ENCODE peak calls at places on chromosomes 4 and X, in four cellular contexts. One of them, this sample, is unnamed.

GRCh38 chrX:48917139-48917980 is 1.5 kb downstream of the PIM2 start:
- DNase-seq in testis: peak
- DNase-seq in adipocyte: peak
- DNase-seq in head of caudate nucleus: peak
- DNase-seq in this sample: peak

GRCh38 chr4:52107745-52108144 is 56.6 kb downstream of the SPATA18 start:
- DNase-seq in testis: no peak
- DNase-seq in adipocyte: no peak
- DNase-seq in head of caudate nucleus: no peak
- DNase-seq in this sample: no peak

GRCh38 chr4:117893207-117893606 is 141.1 kb upstream of the NDST3 start:
- DNase-seq in testis: no peak
- DNase-seq in adipocyte: no peak
- DNase-seq in head of caudate nucleus: no peak
- DNase-seq in this sample: no peak

GRCh38 chr4:77014256-77014655 is 61.5 kb downstream of the CCNI start:
- DNase-seq in testis: no peak
- DNase-seq in adipocyte: no peak
- DNase-seq in head of caudate nucleus: no peak
- DNase-seq in this sample: no peak

GRCh38 chr4:45004847-45005565 is 278.6 kb upstream of the GNPDA2 start:
- DNase-seq in testis: no peak
- DNase-seq in adipocyte: no peak
- DNase-seq in head of caudate nucleus: no peak
- DNase-seq in this sample: no peak

GRCh38 chrX:16444353-16444752 is 205.6 kb upstream of the S100G start:
- DNase-seq in testis: no peak
- DNase-seq in adipocyte: peak
- DNase-seq in head of caudate nucleus: no peak
- DNase-seq in this sample: no peak

GRCh38 chr4:185411833-185412232 is 13.9 kb downstream of the UFSP2 start:
- DNase-seq in testis: no peak
- DNase-seq in adipocyte: no peak
- DNase-seq in head of caudate nucleus: no peak
- DNase-seq in this sample: no peak

GRCh38 chrX:9644335-9644734 is 121.3 kb downstream of the GPR143 start:
- DNase-seq in testis: no peak
- DNase-seq in adipocyte: no peak
- DNase-seq in head of caudate nucleus: no peak
- DNase-seq in this sample: no peak

GRCh38 chr4:111631157-111631999 is 513.9 kb upstream of the FAM241A start:
- DNase-seq in testis: no peak
- DNase-seq in adipocyte: peak
- DNase-seq in head of caudate nucleus: no peak
- DNase-seq in this sample: no peak

GRCh38 chrX:125202486-125203378 is 116.9 kb upstream of the TEX13C start:
- DNase-seq in testis: peak
- DNase-seq in adipocyte: no peak
- DNase-seq in head of caudate nucleus: no peak
- DNase-seq in this sample: no peak

GRCh38 chrX:11210397-11210796 is 82.8 kb upstream of the AMELX start:
- DNase-seq in testis: no peak
- DNase-seq in adipocyte: peak
- DNase-seq in head of caudate nucleus: no peak
- DNase-seq in this sample: no peak

GRCh38 chrX:82127228-82128123 is 925.6 kb downstream of the SH3BGRL start:
- DNase-seq in testis: no peak
- DNase-seq in adipocyte: no peak
- DNase-seq in head of caudate nucleus: no peak
- DNase-seq in this sample: no peak

GRCh38 chr4:88803600-88804096 is 106.0 kb upstream of the NAP1L5 start:
- DNase-seq in testis: peak
- DNase-seq in adipocyte: peak
- DNase-seq in head of caudate nucleus: no peak
- DNase-seq in this sample: no peak

GRCh38 chrX:2497961-2498780 is 2.6 kb downstream of the DHRSX start:
- DNase-seq in testis: peak
- DNase-seq in adipocyte: peak
- DNase-seq in head of caudate nucleus: no peak
- DNase-seq in this sample: no peak

GRCh38 chr4:159413252-159413941 is 310.5 kb downstream of the RAPGEF2 start:
- DNase-seq in testis: no peak
- DNase-seq in adipocyte: no peak
- DNase-seq in head of caudate nucleus: no peak
- DNase-seq in this sample: no peak

GRCh38 chrX:47380268-47380667 is 9.9 kb downstream of the ZNF157 start:
- DNase-seq in testis: peak
- DNase-seq in adipocyte: no peak
- DNase-seq in head of caudate nucleus: no peak
- DNase-seq in this sample: no peak

GRCh38 chr4:27154706-27155105 is 294.1 kb downstream of the STIM2 start:
- DNase-seq in testis: no peak
- DNase-seq in adipocyte: peak
- DNase-seq in head of caudate nucleus: no peak
- DNase-seq in this sample: no peak

GRCh38 chr4:89708903-89709361 is 128.0 kb downstream of the SNCA start:
- DNase-seq in testis: no peak
- DNase-seq in adipocyte: peak
- DNase-seq in head of caudate nucleus: peak
- DNase-seq in this sample: peak

GRCh38 chrX:12898073-12898472 is 8.3 kb upstream of the TLR8 start:
- DNase-seq in testis: no peak
- DNase-seq in adipocyte: no peak
- DNase-seq in head of caudate nucleus: no peak
- DNase-seq in this sample: no peak

GRCh38 chrX:68945603-68946228 is 116.9 kb downstream of the EFNB1 start:
- DNase-seq in testis: no peak
- DNase-seq in adipocyte: peak
- DNase-seq in head of caudate nucleus: no peak
- DNase-seq in this sample: no peak

GRCh38 chrX:130799393-130799792 is 103.6 kb downstream of the ENOX2 start:
- DNase-seq in testis: no peak
- DNase-seq in adipocyte: no peak
- DNase-seq in head of caudate nucleus: no peak
- DNase-seq in this sample: no peak

GRCh38 chr4:7782783-7783182 is 156.9 kb downstream of the AFAP1 start:
- DNase-seq in testis: no peak
- DNase-seq in adipocyte: no peak
- DNase-seq in head of caudate nucleus: no peak
- DNase-seq in this sample: no peak

GRCh38 chrX:39726810-39727209 is 370.9 kb downstream of the BCOR start:
- DNase-seq in testis: no peak
- DNase-seq in adipocyte: peak
- DNase-seq in head of caudate nucleus: no peak
- DNase-seq in this sample: no peak

GRCh38 chr4:176340871-176341685 is 21.3 kb downstream of the SPCS3 start:
- DNase-seq in testis: peak
- DNase-seq in adipocyte: peak
- DNase-seq in head of caudate nucleus: no peak
- DNase-seq in this sample: no peak